ENCODE peak calls at places on chromosomes 11 and 22, in five cellular contexts. One of them, this sample, is unnamed.

GRCh38 chr11:96361778-96362177 is 18.8 kb upstream of the MAML2 start:
- DNase-seq in cardiac fibroblast: no peak
- DNase-seq in A673: no peak
- DNase-seq in BJ: no peak
- DNase-seq in fibroblast of lung: peak
- DNase-seq in this sample: no peak

GRCh38 chr22:47278655-47279054 is 516.2 kb downstream of the TBC1D22A start:
- DNase-seq in A673: no peak
- DNase-seq in cardiac fibroblast: no peak
- DNase-seq in fibroblast of lung: no peak
- DNase-seq in BJ: no peak
- DNase-seq in this sample: no peak

GRCh38 chr11:4134844-4135243 is 40.2 kb downstream of the RRM1 start:
- DNase-seq in cardiac fibroblast: peak
- DNase-seq in fibroblast of lung: peak
- DNase-seq in BJ: peak
- DNase-seq in A673: no peak
- DNase-seq in this sample: peak

GRCh38 chr11:537622-538430 is 499 bp downstream of the LRRC56 start:
- DNase-seq in fibroblast of lung: no peak
- DNase-seq in A673: no peak
- DNase-seq in cardiac fibroblast: no peak
- DNase-seq in BJ: no peak
- DNase-seq in this sample: no peak

GRCh38 chr22:19809741-19810140 is 44.9 kb downstream of the GNB1L start:
- DNase-seq in fibroblast of lung: no peak
- DNase-seq in cardiac fibroblast: no peak
- DNase-seq in A673: no peak
- DNase-seq in BJ: no peak
- DNase-seq in this sample: no peak

GRCh38 chr11:130580372-130580771 is 131.9 kb downstream of the ADAMTS15 start:
- DNase-seq in fibroblast of lung: peak
- DNase-seq in A673: peak
- DNase-seq in BJ: peak
- DNase-seq in cardiac fibroblast: peak
- DNase-seq in this sample: peak

GRCh38 chr11:42967653-42968052 is 344.1 kb upstream of the API5 start:
- DNase-seq in fibroblast of lung: no peak
- DNase-seq in cardiac fibroblast: no peak
- DNase-seq in A673: no peak
- DNase-seq in BJ: no peak
- DNase-seq in this sample: no peak

GRCh38 chr11:132035228-132035627 is 664.8 kb downstream of the NTM start:
- DNase-seq in fibroblast of lung: no peak
- DNase-seq in BJ: no peak
- DNase-seq in cardiac fibroblast: no peak
- DNase-seq in A673: no peak
- DNase-seq in this sample: no peak

GRCh38 chr22:35509451-35509850 is 31.2 kb upstream of the RASD2 start:
- DNase-seq in cardiac fibroblast: no peak
- DNase-seq in fibroblast of lung: no peak
- DNase-seq in A673: no peak
- DNase-seq in BJ: no peak
- DNase-seq in this sample: no peak

GRCh38 chr22:30617819-30618218 is 10.8 kb downstream of the TCN2 start:
- DNase-seq in BJ: no peak
- DNase-seq in fibroblast of lung: no peak
- DNase-seq in cardiac fibroblast: no peak
- DNase-seq in A673: no peak
- DNase-seq in this sample: no peak

GRCh38 chr11:61973603-61974162 is 6.2 kb upstream of the FTH1 start:
- DNase-seq in A673: no peak
- DNase-seq in cardiac fibroblast: peak
- DNase-seq in fibroblast of lung: no peak
- DNase-seq in BJ: no peak
- DNase-seq in this sample: no peak

GRCh38 chr11:58485961-58486360 is 21.9 kb downstream of the OR5B21 start:
- DNase-seq in BJ: no peak
- DNase-seq in A673: no peak
- DNase-seq in fibroblast of lung: no peak
- DNase-seq in cardiac fibroblast: no peak
- DNase-seq in this sample: no peak

GRCh38 chr11:3971756-3972404 is 116.4 kb downstream of the STIM1 start:
- DNase-seq in A673: no peak
- DNase-seq in cardiac fibroblast: peak
- DNase-seq in fibroblast of lung: no peak
- DNase-seq in BJ: no peak
- DNase-seq in this sample: no peak

GRCh38 chr11:129960216-129961214 is 42.1 kb downstream of the PRDM10 start:
- DNase-seq in A673: no peak
- DNase-seq in fibroblast of lung: peak
- DNase-seq in cardiac fibroblast: peak
- DNase-seq in BJ: peak
- DNase-seq in this sample: peak

GRCh38 chr11:3877252-3878035 is 22.0 kb downstream of the STIM1 start:
- DNase-seq in fibroblast of lung: no peak
- DNase-seq in A673: no peak
- DNase-seq in BJ: no peak
- DNase-seq in cardiac fibroblast: no peak
- DNase-seq in this sample: no peak

GRCh38 chr11:116648229-116649174 is 124.3 kb downstream of the BUD13 start:
- DNase-seq in cardiac fibroblast: no peak
- DNase-seq in BJ: no peak
- DNase-seq in fibroblast of lung: no peak
- DNase-seq in A673: no peak
- DNase-seq in this sample: no peak

GRCh38 chr11:64755681-64756361 is 4.0 kb downstream of the PYGM start:
- DNase-seq in A673: no peak
- DNase-seq in BJ: no peak
- DNase-seq in fibroblast of lung: no peak
- DNase-seq in cardiac fibroblast: no peak
- DNase-seq in this sample: no peak

GRCh38 chr22:44814266-44815098 is 62.1 kb downstream of the ARHGAP8 start:
- DNase-seq in A673: no peak
- DNase-seq in cardiac fibroblast: no peak
- DNase-seq in BJ: no peak
- DNase-seq in fibroblast of lung: no peak
- DNase-seq in this sample: no peak

GRCh38 chr22:44685384-44686056 is 16.5 kb upstream of the PRR5 start:
- DNase-seq in BJ: peak
- DNase-seq in fibroblast of lung: peak
- DNase-seq in cardiac fibroblast: peak
- DNase-seq in A673: peak
- DNase-seq in this sample: no peak

GRCh38 chr11:73193251-73194033 is 24.6 kb upstream of the P2RY2 start:
- DNase-seq in A673: no peak
- DNase-seq in BJ: no peak
- DNase-seq in cardiac fibroblast: no peak
- DNase-seq in fibroblast of lung: no peak
- DNase-seq in this sample: no peak

GRCh38 chr22:21845558-21846452 is 21.6 kb downstream of the MAPK1 start:
- DNase-seq in BJ: no peak
- DNase-seq in fibroblast of lung: no peak
- DNase-seq in A673: no peak
- DNase-seq in cardiac fibroblast: no peak
- DNase-seq in this sample: no peak

GRCh38 chr11:2217211-2218081 is 45.8 kb upstream of the TH start:
- DNase-seq in BJ: no peak
- DNase-seq in fibroblast of lung: no peak
- DNase-seq in A673: no peak
- DNase-seq in cardiac fibroblast: no peak
- DNase-seq in this sample: no peak

GRCh38 chr11:122293298-122294023 is 177.4 kb upstream of the BLID start:
- DNase-seq in cardiac fibroblast: peak
- DNase-seq in BJ: no peak
- DNase-seq in A673: peak
- DNase-seq in fibroblast of lung: no peak
- DNase-seq in this sample: no peak

GRCh38 chr11:107263865-107264563 is 193.6 kb downstream of the CWF19L2 start:
- DNase-seq in BJ: no peak
- DNase-seq in A673: no peak
- DNase-seq in cardiac fibroblast: no peak
- DNase-seq in fibroblast of lung: no peak
- DNase-seq in this sample: no peak

GRCh38 chr22:47210112-47210657 is 447.7 kb downstream of the TBC1D22A start:
- DNase-seq in cardiac fibroblast: no peak
- DNase-seq in BJ: no peak
- DNase-seq in A673: no peak
- DNase-seq in fibroblast of lung: no peak
- DNase-seq in this sample: no peak

GRCh38 chr11:65625628-65626342 is 10.2 kb downstream of the PCNX3 start:
- DNase-seq in BJ: no peak
- DNase-seq in cardiac fibroblast: peak
- DNase-seq in A673: no peak
- DNase-seq in fibroblast of lung: no peak
- DNase-seq in this sample: no peak

GRCh38 chr11:75492181-75492820 is 33.4 kb downstream of the GDPD5 start:
- DNase-seq in cardiac fibroblast: no peak
- DNase-seq in A673: peak
- DNase-seq in fibroblast of lung: peak
- DNase-seq in BJ: no peak
- DNase-seq in this sample: no peak

GRCh38 chr11:79437274-79437980 is 3.4 kb downstream of the TENM4 start:
- DNase-seq in BJ: no peak
- DNase-seq in fibroblast of lung: peak
- DNase-seq in A673: peak
- DNase-seq in cardiac fibroblast: peak
- DNase-seq in this sample: peak

DNA sequence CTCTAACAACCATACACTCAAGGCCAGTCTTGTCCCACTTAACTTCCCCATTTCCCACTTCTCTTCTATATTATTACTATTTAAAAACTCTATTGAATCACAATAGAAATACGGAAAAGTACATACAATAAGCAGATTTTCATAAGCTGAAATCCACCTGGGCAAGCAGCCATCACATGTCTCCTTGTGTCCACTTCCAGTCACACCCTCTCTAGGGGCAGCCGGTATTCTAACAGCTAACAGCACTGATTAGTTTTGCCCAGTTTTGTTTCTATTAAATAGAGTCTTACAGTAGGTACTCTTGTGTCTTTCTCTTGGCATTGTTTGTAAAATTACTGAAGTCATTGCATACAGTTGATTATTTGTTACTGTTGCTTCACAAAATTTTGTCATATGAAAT is 37.8 kb downstream of the PPP6R3 start:
- DNase-seq in A673: no peak
- DNase-seq in fibroblast of lung: no peak
- DNase-seq in BJ: no peak
- DNase-seq in cardiac fibroblast: peak
- DNase-seq in this sample: no peak
- TF ChIP-seq CTCF in A673: no peak
- TF ChIP-seq CTCF in fibroblast of lung: no peak
- TF ChIP-seq CTCF in BJ: no peak
- TF ChIP-seq CTCF in cardiac fibroblast: no peak
- TF ChIP-seq CTCF in this sample: no peak

GRCh38 chr22:50314455-50315288 is 7.2 kb upstream of the PLXNB2 start:
- DNase-seq in BJ: no peak
- DNase-seq in A673: no peak
- DNase-seq in fibroblast of lung: no peak
- DNase-seq in cardiac fibroblast: no peak
- DNase-seq in this sample: no peak
- H3K4me3 ChIP-seq in BJ: no peak
- H3K4me3 ChIP-seq in A673: no peak
- H3K4me3 ChIP-seq in fibroblast of lung: no peak
- H3K4me3 ChIP-seq in cardiac fibroblast: no peak
- H3K4me3 ChIP-seq in this sample: no peak

DNA sequence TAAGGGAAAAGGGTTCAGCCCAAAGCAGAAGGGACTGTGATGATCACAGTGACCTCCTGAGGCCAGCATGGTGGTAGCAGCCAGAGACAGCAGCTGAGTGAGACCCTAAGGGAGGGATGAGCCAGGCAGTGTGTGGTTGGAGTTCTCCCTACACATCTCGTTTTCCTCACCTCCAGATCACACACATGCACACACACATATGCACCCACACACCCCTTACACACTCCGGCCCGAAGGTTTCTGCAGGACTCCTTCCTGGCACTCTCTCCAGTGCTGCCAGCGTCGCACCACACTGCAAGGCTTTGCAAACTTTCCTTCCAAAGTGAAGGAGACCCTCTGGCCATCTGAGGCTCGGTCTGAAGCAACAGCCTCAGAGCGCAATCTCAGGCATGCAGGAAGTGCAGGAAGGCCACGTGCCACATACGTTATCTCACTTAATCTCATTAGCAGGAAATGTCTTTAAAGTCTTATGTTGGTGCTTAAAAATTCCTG is 26.9 kb upstream of the TP53I11 start:
- DNase-seq in cardiac fibroblast: peak
- DNase-seq in BJ: no peak
- DNase-seq in A673: peak
- DNase-seq in fibroblast of lung: peak
- DNase-seq in this sample: no peak
- TF ChIP-seq CTCF in cardiac fibroblast: peak
- TF ChIP-seq CTCF in BJ: peak
- TF ChIP-seq CTCF in A673: peak
- TF ChIP-seq CTCF in fibroblast of lung: peak
- TF ChIP-seq CTCF in this sample: peak

GRCh38 chr11:36360833-36361232 is 64.7 kb downstream of the PRR5L start:
- DNase-seq in cardiac fibroblast: no peak
- DNase-seq in fibroblast of lung: no peak
- DNase-seq in A673: no peak
- DNase-seq in BJ: no peak
- DNase-seq in this sample: peak
- H3K4me3 ChIP-seq in cardiac fibroblast: no peak
- H3K4me3 ChIP-seq in fibroblast of lung: no peak
- H3K4me3 ChIP-seq in A673: no peak
- H3K4me3 ChIP-seq in BJ: no peak
- H3K4me3 ChIP-seq in this sample: no peak

DNA sequence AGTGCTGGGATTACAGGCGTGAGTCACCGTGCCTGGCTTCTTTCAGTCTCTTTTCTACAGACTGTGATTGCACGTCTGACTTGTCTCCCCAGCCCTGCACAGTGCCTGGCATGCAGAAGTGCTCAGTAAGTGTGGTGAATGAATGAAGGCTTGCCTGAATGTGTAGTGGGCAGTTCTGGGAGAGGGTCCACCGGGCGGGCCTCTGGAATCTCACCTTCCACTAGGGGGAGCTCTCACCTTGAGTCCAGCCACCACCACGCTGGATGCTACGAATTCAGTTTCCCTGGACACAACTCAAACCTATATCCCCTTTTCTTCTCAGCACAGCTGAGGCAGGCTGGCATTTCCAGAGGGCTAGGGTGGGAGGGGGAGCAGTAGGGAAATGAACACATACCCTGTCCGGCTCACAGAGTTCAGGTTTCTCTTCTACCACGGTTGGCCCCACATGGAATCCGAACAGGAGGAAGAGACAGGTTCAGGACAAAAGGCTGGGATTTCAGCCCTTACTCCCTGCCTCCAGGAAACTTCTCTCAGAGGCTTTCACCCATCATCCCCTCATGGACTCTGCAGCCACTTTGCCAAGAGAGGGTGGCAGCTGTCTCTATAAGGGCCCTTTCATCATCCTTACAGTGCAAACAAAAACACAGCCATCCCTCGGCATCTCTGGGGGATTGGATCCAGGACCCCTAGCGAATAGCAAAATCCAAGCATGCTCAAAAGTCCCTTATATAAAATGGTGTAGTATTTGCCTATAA is 86.8 kb downstream of the NECTIN1 start:
- DNase-seq in fibroblast of lung: no peak
- DNase-seq in A673: peak
- DNase-seq in BJ: no peak
- DNase-seq in cardiac fibroblast: peak
- DNase-seq in this sample: no peak
- TF ChIP-seq CTCF in fibroblast of lung: peak
- TF ChIP-seq CTCF in A673: peak
- TF ChIP-seq CTCF in BJ: peak
- TF ChIP-seq CTCF in cardiac fibroblast: peak
- TF ChIP-seq CTCF in this sample: peak

GRCh38 chr22:32781695-32782094 is 19.8 kb upstream of the TIMP3 start:
- DNase-seq in cardiac fibroblast: peak
- DNase-seq in A673: no peak
- DNase-seq in BJ: no peak
- DNase-seq in fibroblast of lung: no peak
- DNase-seq in this sample: no peak
- H3K4me3 ChIP-seq in cardiac fibroblast: no peak
- H3K4me3 ChIP-seq in A673: no peak
- H3K4me3 ChIP-seq in BJ: no peak
- H3K4me3 ChIP-seq in fibroblast of lung: no peak
- H3K4me3 ChIP-seq in this sample: no peak

This sample was measured in astrocyte of the spinal cord.